ENCODE peak calls at places on chromosomes 13 and 19, in four cellular contexts. One of them, this sample, is unnamed.

GRCh38 chr19:1449467-1450442 is at the start of gene APC2:
- DNase-seq in tibial nerve: no peak
- DNase-seq in Peyer's patch: no peak
- DNase-seq in CD8-positive, alpha-beta T cell: no peak
- DNase-seq in this sample: no peak

GRCh38 chr19:43470288-43470687 is 4.9 kb upstream of the LYPD3 start:
- DNase-seq in CD8-positive, alpha-beta T cell: peak
- DNase-seq in Peyer's patch: no peak
- DNase-seq in tibial nerve: no peak
- DNase-seq in this sample: no peak

GRCh38 chr19:48734625-48735024 is 5.8 kb downstream of the RASIP1 start:
- DNase-seq in tibial nerve: no peak
- DNase-seq in Peyer's patch: no peak
- DNase-seq in CD8-positive, alpha-beta T cell: no peak
- DNase-seq in this sample: no peak

GRCh38 chr13:113089693-113090414 is 15.7 kb upstream of the F7 start:
- DNase-seq in Peyer's patch: no peak
- DNase-seq in CD8-positive, alpha-beta T cell: no peak
- DNase-seq in tibial nerve: no peak
- DNase-seq in this sample: peak

GRCh38 chr13:113612626-113613025 is 28.1 kb downstream of the TFDP1 start:
- DNase-seq in Peyer's patch: no peak
- DNase-seq in tibial nerve: no peak
- DNase-seq in CD8-positive, alpha-beta T cell: no peak
- DNase-seq in this sample: no peak

GRCh38 chr19:10551698-10552301 is 8.1 kb downstream of the ATG4D start:
- DNase-seq in CD8-positive, alpha-beta T cell: peak
- DNase-seq in Peyer's patch: no peak
- DNase-seq in tibial nerve: no peak
- DNase-seq in this sample: peak

GRCh38 chr19:30028992-30029343 is 86.9 kb downstream of the URI1 start:
- DNase-seq in Peyer's patch: no peak
- DNase-seq in CD8-positive, alpha-beta T cell: no peak
- DNase-seq in tibial nerve: no peak
- DNase-seq in this sample: no peak

GRCh38 chr19:18160792-18161690 is 8.1 kb downstream of the PIK3R2 start:
- DNase-seq in tibial nerve: peak
- DNase-seq in CD8-positive, alpha-beta T cell: peak
- DNase-seq in Peyer's patch: peak
- DNase-seq in this sample: peak

GRCh38 chr19:40626918-40627317 is 25.7 kb downstream of the LTBP4 start:
- DNase-seq in CD8-positive, alpha-beta T cell: no peak
- DNase-seq in Peyer's patch: no peak
- DNase-seq in tibial nerve: no peak
- DNase-seq in this sample: peak

GRCh38 chr13:43666403-43666802 is 120.4 kb downstream of the ENOX1 start:
- DNase-seq in Peyer's patch: no peak
- DNase-seq in tibial nerve: no peak
- DNase-seq in CD8-positive, alpha-beta T cell: no peak
- DNase-seq in this sample: no peak

GRCh38 chr13:97948041-97948440 is 5.4 kb upstream of the IPO5 start:
- DNase-seq in CD8-positive, alpha-beta T cell: no peak
- DNase-seq in tibial nerve: no peak
- DNase-seq in Peyer's patch: no peak
- DNase-seq in this sample: no peak

GRCh38 chr19:53960187-53960586 is 2.5 kb upstream of the CACNG8 start:
- DNase-seq in Peyer's patch: no peak
- DNase-seq in tibial nerve: no peak
- DNase-seq in CD8-positive, alpha-beta T cell: no peak
- DNase-seq in this sample: no peak

GRCh38 chr13:48626077-48626449 is 27.7 kb upstream of the CYSLTR2 start:
- DNase-seq in tibial nerve: no peak
- DNase-seq in CD8-positive, alpha-beta T cell: no peak
- DNase-seq in Peyer's patch: no peak
- DNase-seq in this sample: peak

GRCh38 chr19:46347572-46347883 is 641 bp downstream of the PPP5C start:
- DNase-seq in Peyer's patch: no peak
- DNase-seq in CD8-positive, alpha-beta T cell: no peak
- DNase-seq in tibial nerve: no peak
- DNase-seq in this sample: no peak
- TF ChIP-seq CTCF in Peyer's patch: no peak
- TF ChIP-seq CTCF in CD8-positive, alpha-beta T cell: no peak
- TF ChIP-seq CTCF in tibial nerve: no peak
- TF ChIP-seq CTCF in this sample: no peak

DNA sequence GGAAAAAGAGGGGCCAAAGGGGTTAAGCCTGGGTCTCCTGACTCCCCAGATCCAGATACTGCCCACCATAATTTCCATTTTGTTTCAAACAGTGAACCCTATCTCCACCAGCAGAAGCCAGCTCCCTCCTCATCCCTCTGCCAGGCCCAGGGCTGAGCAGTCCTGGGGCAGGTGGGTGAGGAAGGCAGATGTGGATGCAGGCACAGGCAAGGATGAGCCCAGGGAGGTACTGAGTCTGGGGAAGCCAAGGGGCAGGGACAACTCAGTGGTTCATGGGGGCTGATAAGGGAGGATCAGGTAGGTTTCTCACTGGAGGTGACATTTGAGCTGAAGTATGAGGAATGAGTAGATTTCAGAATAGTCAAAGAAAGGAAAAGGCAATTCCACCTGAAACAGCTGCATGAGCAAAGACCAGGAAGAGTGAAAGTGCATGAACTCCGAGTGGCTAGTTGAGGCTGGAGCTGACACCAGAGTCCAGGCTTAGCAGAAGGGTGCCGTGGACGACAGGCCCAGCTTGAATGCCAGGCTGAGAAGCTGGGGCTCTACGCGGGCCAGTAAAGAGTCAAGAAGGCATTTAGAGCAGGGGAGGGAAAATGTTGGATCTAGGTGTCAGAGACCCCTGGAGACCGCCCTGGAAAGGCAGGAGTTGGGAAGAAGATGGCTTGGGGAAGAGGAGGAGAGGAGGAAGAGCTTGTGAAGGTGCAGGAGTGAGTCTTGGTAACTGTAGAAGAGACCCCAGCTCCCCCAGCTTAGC is 10.3 kb downstream of the CIC start:
- DNase-seq in Peyer's patch: peak
- DNase-seq in tibial nerve: no peak
- DNase-seq in CD8-positive, alpha-beta T cell: no peak
- DNase-seq in this sample: no peak
- H3K4me3 ChIP-seq in Peyer's patch: peak
- H3K4me3 ChIP-seq in tibial nerve: peak
- H3K4me3 ChIP-seq in CD8-positive, alpha-beta T cell: peak
- H3K4me3 ChIP-seq in this sample: peak

DNA sequence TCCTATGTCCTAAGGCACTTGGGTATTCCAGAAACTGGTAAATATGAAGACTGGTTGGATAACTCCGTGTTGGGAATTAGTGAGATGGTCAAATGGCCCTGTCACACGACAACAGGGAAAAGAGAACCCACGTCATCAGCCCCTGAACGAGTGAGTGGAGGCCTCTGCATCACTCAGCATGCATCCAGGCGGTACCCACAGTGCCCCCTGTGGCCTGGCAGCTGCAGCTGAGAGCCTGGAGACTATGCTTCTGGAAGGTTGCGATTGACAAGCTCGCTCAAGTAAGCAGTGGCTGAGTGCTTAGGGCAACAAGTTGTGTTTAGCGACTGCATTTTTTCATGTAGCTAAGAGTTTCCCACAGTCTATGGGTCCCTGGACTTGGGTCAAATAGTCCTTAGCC is 55.9 kb downstream of the COL4A2 start:
- DNase-seq in CD8-positive, alpha-beta T cell: no peak
- DNase-seq in Peyer's patch: no peak
- DNase-seq in tibial nerve: no peak
- DNase-seq in this sample: no peak
- TF ChIP-seq CTCF in CD8-positive, alpha-beta T cell: no peak
- TF ChIP-seq CTCF in Peyer's patch: no peak
- TF ChIP-seq CTCF in tibial nerve: no peak
- TF ChIP-seq CTCF in this sample: no peak

GRCh38 chr19:14375582-14376291 is 5.5 kb upstream of the ADGRE5 start:
- DNase-seq in CD8-positive, alpha-beta T cell: no peak
- DNase-seq in tibial nerve: no peak
- DNase-seq in Peyer's patch: peak
- DNase-seq in this sample: no peak

GRCh38 chr19:14371321-14371821 is 9.9 kb upstream of the ADGRE5 start:
- DNase-seq in tibial nerve: no peak
- DNase-seq in CD8-positive, alpha-beta T cell: no peak
- DNase-seq in Peyer's patch: no peak
- DNase-seq in this sample: no peak

GRCh38 chr19:14370169-14370998 is 10.9 kb upstream of the ADGRE5 start:
- DNase-seq in Peyer's patch: peak
- DNase-seq in CD8-positive, alpha-beta T cell: peak
- DNase-seq in tibial nerve: no peak
- DNase-seq in this sample: no peak

GRCh38 chr19:14378890-14379289 is 2.4 kb upstream of the ADGRE5 start:
- DNase-seq in Peyer's patch: no peak
- DNase-seq in CD8-positive, alpha-beta T cell: no peak
- DNase-seq in tibial nerve: no peak
- DNase-seq in this sample: no peak

DNA sequence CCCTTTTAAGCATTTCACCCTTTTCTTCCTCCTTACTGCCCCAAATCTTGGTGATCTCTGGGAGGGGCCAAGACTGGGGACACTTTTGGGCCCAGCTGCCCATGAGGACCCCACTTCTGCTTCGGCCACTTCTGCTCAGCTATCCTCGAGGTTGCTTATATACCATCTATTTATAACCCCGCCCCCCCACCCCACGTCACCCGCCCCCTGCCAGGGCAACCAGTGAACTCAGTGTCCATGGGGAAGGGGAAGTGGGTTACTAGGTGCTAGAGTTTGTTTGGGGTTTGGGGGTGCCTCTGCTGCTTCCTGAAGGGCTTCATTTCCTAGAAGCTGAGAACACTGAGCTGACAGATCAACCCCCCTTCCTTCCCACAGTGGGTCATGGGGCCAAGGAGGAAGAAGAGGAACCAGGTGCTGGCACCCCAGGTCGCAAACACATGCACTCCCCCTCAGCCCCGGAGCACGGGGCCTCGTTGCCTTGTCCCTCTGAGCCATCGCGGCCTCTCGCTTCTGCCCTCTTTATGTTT is 6.1 kb upstream of the ADGRE5 start:
- DNase-seq in CD8-positive, alpha-beta T cell: peak
- DNase-seq in Peyer's patch: peak
- DNase-seq in tibial nerve: no peak
- DNase-seq in this sample: no peak
- H3K4me3 ChIP-seq in CD8-positive, alpha-beta T cell: peak
- H3K4me3 ChIP-seq in Peyer's patch: no peak
- H3K4me3 ChIP-seq in tibial nerve: no peak
- H3K4me3 ChIP-seq in this sample: no peak

DNA sequence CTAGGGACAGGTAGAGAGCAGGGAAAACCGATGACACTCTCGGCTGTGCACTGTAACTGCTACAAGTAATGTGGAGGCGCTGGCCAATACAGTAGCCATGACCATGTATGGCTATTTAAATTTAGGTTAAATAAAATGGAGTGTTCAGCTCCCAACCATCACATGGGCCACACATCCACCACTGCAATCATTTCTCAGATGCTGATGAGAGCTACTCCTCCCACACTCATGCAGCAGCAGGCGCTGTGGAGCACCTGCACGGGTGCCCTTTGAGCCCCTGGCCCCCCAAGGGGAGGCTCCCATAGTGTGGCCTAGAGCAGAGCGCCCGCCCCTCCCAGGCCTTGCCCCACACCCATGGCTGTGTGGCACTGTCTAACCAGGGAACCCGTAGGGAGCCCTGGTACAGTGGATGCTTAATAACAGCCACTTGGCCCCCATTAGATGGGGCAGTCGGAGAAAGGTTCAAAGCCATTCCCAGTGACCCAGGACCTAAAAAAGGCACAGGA is 6.0 kb downstream of the ACP4 start:
- DNase-seq in tibial nerve: no peak
- DNase-seq in CD8-positive, alpha-beta T cell: no peak
- DNase-seq in Peyer's patch: no peak
- DNase-seq in this sample: no peak
- TF ChIP-seq CTCF in tibial nerve: no peak
- TF ChIP-seq CTCF in CD8-positive, alpha-beta T cell: no peak
- TF ChIP-seq CTCF in Peyer's patch: no peak
- TF ChIP-seq CTCF in this sample: no peak

GRCh38 chr13:101425623-101426022 is 9.3 kb upstream of the NALCN start:
- DNase-seq in tibial nerve: no peak
- DNase-seq in CD8-positive, alpha-beta T cell: no peak
- DNase-seq in Peyer's patch: no peak
- DNase-seq in this sample: no peak
- H3K4me3 ChIP-seq in tibial nerve: no peak
- H3K4me3 ChIP-seq in CD8-positive, alpha-beta T cell: no peak
- H3K4me3 ChIP-seq in Peyer's patch: no peak
- H3K4me3 ChIP-seq in this sample: no peak

DNA sequence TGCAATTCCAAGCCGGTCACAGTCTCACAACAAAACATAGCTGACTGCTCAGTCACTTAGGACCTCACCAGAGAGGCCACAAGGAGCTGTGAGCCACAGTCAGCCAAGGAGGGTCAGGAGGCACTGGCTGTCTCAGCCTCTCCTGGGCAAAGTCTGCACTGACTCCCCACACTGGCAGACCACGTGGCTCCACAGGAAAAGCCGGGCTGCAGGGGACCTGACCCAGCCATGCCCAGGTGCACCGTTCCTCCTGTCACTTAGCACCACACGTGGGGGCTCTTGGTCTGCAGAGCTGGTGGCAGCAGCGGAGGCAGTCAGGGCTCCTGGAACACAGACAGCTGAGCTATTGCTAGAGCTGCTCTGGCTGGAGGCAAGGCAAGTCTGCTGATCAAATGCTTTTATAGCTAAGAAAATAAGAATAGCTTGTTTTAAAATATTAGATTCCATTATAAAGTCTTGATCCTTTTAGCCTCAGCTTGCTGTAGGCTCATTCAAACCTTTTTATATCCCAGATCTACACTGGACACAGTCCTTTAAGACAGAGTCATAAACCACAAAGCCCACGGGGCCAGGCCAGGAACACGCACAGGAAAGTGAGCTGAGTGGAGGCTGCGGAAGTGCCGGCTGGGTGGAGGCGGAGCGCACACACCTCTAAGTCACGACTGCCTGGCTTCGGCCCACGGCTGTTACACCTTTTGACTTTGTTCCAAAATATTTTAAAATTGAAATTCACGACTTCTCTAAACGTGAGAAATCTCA is 744.1 kb downstream of the UQCRFS1 start:
- DNase-seq in Peyer's patch: peak
- DNase-seq in CD8-positive, alpha-beta T cell: peak
- DNase-seq in tibial nerve: no peak
- DNase-seq in this sample: peak
- TF ChIP-seq CTCF in Peyer's patch: peak
- TF ChIP-seq CTCF in CD8-positive, alpha-beta T cell: no peak
- TF ChIP-seq CTCF in tibial nerve: no peak
- TF ChIP-seq CTCF in this sample: no peak

DNA sequence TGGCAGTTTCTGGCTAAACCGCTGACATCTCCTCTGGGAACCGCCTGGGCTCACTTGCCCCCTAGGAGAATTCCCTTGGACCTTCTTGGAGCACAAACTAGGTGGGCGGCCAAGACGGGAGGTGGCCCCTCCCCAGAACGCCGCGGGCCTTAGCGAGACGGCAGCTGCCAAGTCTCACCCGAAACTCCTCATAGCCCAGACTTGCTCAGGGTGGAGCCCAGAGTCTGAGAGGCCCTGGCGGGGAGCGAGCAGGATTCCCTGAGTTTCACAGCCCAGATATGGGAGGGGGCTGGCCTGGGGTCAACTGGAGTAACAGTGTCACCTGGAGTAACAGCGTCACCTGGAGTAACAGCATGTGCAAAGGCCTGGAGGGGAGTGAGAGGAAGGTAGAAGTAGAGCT is 10.1 kb downstream of the TINCR start:
- DNase-seq in tibial nerve: no peak
- DNase-seq in Peyer's patch: no peak
- DNase-seq in CD8-positive, alpha-beta T cell: no peak
- DNase-seq in this sample: no peak
- H3K4me3 ChIP-seq in tibial nerve: no peak
- H3K4me3 ChIP-seq in Peyer's patch: no peak
- H3K4me3 ChIP-seq in CD8-positive, alpha-beta T cell: no peak
- H3K4me3 ChIP-seq in this sample: no peak